ENCODE peak calls at places on chromosomes 16 and 17, in seven cellular contexts. One of them, this sample, is unnamed.

GRCh38 chr17:66817750-66818149 is 17.2 kb upstream of the CACNG5 start:
- DNase-seq in effector CD4-positive, alpha-beta T cell: no peak
- DNase-seq in left kidney: no peak
- DNase-seq in type B pancreatic cell: no peak
- DNase-seq in neural crest cell: no peak
- DNase-seq in AG04450: no peak
- DNase-seq in GM12892: no peak
- DNase-seq in this sample: no peak

GRCh38 chr17:7431231-7431630 is 2.6 kb downstream of the SPEM3 start:
- DNase-seq in neural crest cell: no peak
- DNase-seq in type B pancreatic cell: no peak
- DNase-seq in left kidney: no peak
- DNase-seq in AG04450: no peak
- DNase-seq in GM12892: no peak
- DNase-seq in effector CD4-positive, alpha-beta T cell: no peak
- DNase-seq in this sample: no peak

GRCh38 chr17:28326114-28326513 is 7.1 kb downstream of the TMEM97 start:
- DNase-seq in AG04450: no peak
- DNase-seq in effector CD4-positive, alpha-beta T cell: no peak
- DNase-seq in neural crest cell: no peak
- DNase-seq in type B pancreatic cell: peak
- DNase-seq in GM12892: no peak
- DNase-seq in left kidney: no peak
- DNase-seq in this sample: no peak

GRCh38 chr16:86961133-86961720 is 356.0 kb downstream of the C16orf95 start:
- DNase-seq in AG04450: peak
- DNase-seq in effector CD4-positive, alpha-beta T cell: no peak
- DNase-seq in GM12892: no peak
- DNase-seq in neural crest cell: no peak
- DNase-seq in left kidney: peak
- DNase-seq in type B pancreatic cell: no peak
- DNase-seq in this sample: no peak

GRCh38 chr17:21283482-21284318 is 811 bp upstream of the MAP2K3 start:
- DNase-seq in AG04450: no peak
- DNase-seq in left kidney: no peak
- DNase-seq in type B pancreatic cell: no peak
- DNase-seq in effector CD4-positive, alpha-beta T cell: no peak
- DNase-seq in GM12892: no peak
- DNase-seq in neural crest cell: no peak
- DNase-seq in this sample: no peak

GRCh38 chr17:15263206-15263579 is 1.9 kb downstream of the PMP22 start:
- DNase-seq in AG04450: peak
- DNase-seq in left kidney: peak
- DNase-seq in neural crest cell: no peak
- DNase-seq in type B pancreatic cell: no peak
- DNase-seq in effector CD4-positive, alpha-beta T cell: no peak
- DNase-seq in GM12892: no peak
- DNase-seq in this sample: no peak

GRCh38 chr17:9702916-9703780 is 57.8 kb downstream of the USP43 start:
- DNase-seq in AG04450: no peak
- DNase-seq in type B pancreatic cell: no peak
- DNase-seq in GM12892: no peak
- DNase-seq in left kidney: peak
- DNase-seq in effector CD4-positive, alpha-beta T cell: no peak
- DNase-seq in neural crest cell: no peak
- DNase-seq in this sample: no peak

GRCh38 chr17:68346448-68346847 is 55.2 kb downstream of the ARSG start:
- DNase-seq in neural crest cell: no peak
- DNase-seq in GM12892: peak
- DNase-seq in left kidney: no peak
- DNase-seq in type B pancreatic cell: no peak
- DNase-seq in AG04450: no peak
- DNase-seq in effector CD4-positive, alpha-beta T cell: peak
- DNase-seq in this sample: peak

GRCh38 chr17:75240394-75241142 is 20.8 kb downstream of the GGA3 start:
- DNase-seq in AG04450: no peak
- DNase-seq in effector CD4-positive, alpha-beta T cell: no peak
- DNase-seq in GM12892: no peak
- DNase-seq in type B pancreatic cell: no peak
- DNase-seq in left kidney: peak
- DNase-seq in neural crest cell: peak
- DNase-seq in this sample: peak

GRCh38 chr16:64132686-64133085 is 989.2 kb downstream of the CDH11 start:
- DNase-seq in AG04450: no peak
- DNase-seq in effector CD4-positive, alpha-beta T cell: no peak
- DNase-seq in type B pancreatic cell: no peak
- DNase-seq in GM12892: no peak
- DNase-seq in neural crest cell: no peak
- DNase-seq in left kidney: no peak
- DNase-seq in this sample: peak

GRCh38 chr17:78535285-78536197 is 41.7 kb downstream of the DNAH17 start:
- DNase-seq in type B pancreatic cell: no peak
- DNase-seq in neural crest cell: no peak
- DNase-seq in effector CD4-positive, alpha-beta T cell: no peak
- DNase-seq in GM12892: no peak
- DNase-seq in left kidney: no peak
- DNase-seq in AG04450: no peak
- DNase-seq in this sample: no peak

GRCh38 chr17:76539631-76540271 is at the start of gene PRCD:
- DNase-seq in type B pancreatic cell: no peak
- DNase-seq in GM12892: peak
- DNase-seq in AG04450: no peak
- DNase-seq in effector CD4-positive, alpha-beta T cell: no peak
- DNase-seq in left kidney: no peak
- DNase-seq in neural crest cell: no peak
- DNase-seq in this sample: peak

GRCh38 chr16:56932588-56933265 is 785 bp downstream of the HERPUD1 start:
- DNase-seq in effector CD4-positive, alpha-beta T cell: peak
- DNase-seq in neural crest cell: peak
- DNase-seq in type B pancreatic cell: peak
- DNase-seq in left kidney: peak
- DNase-seq in AG04450: no peak
- DNase-seq in GM12892: no peak
- DNase-seq in this sample: peak

GRCh38 chr16:3879258-3879886 is 1.1 kb downstream of the CREBBP start:
- DNase-seq in left kidney: peak
- DNase-seq in GM12892: no peak
- DNase-seq in type B pancreatic cell: no peak
- DNase-seq in neural crest cell: no peak
- DNase-seq in effector CD4-positive, alpha-beta T cell: no peak
- DNase-seq in AG04450: no peak
- DNase-seq in this sample: peak

GRCh38 chr17:42566873-42567573 is at the start of gene MLX:
- DNase-seq in GM12892: peak
- DNase-seq in effector CD4-positive, alpha-beta T cell: peak
- DNase-seq in AG04450: peak
- DNase-seq in left kidney: peak
- DNase-seq in neural crest cell: peak
- DNase-seq in type B pancreatic cell: peak
- DNase-seq in this sample: peak

GRCh38 chr16:85349413-85350145 is 237.3 kb upstream of the CIBAR2 start:
- DNase-seq in AG04450: no peak
- DNase-seq in type B pancreatic cell: peak
- DNase-seq in effector CD4-positive, alpha-beta T cell: no peak
- DNase-seq in neural crest cell: no peak
- DNase-seq in GM12892: no peak
- DNase-seq in left kidney: peak
- DNase-seq in this sample: no peak

GRCh38 chr16:9316615-9317014 is 225.2 kb downstream of the HAPSTR1 start:
- DNase-seq in AG04450: no peak
- DNase-seq in neural crest cell: no peak
- DNase-seq in type B pancreatic cell: no peak
- DNase-seq in GM12892: no peak
- DNase-seq in effector CD4-positive, alpha-beta T cell: no peak
- DNase-seq in left kidney: peak
- DNase-seq in this sample: no peak

GRCh38 chr16:88393571-88393970 is 10.8 kb downstream of the ZNF469 start:
- DNase-seq in left kidney: no peak
- DNase-seq in type B pancreatic cell: no peak
- DNase-seq in effector CD4-positive, alpha-beta T cell: no peak
- DNase-seq in GM12892: no peak
- DNase-seq in AG04450: no peak
- DNase-seq in neural crest cell: no peak
- DNase-seq in this sample: no peak

GRCh38 chr17:82216301-82217119 is 3.9 kb upstream of the CCDC57 start:
- DNase-seq in type B pancreatic cell: no peak
- DNase-seq in effector CD4-positive, alpha-beta T cell: no peak
- DNase-seq in left kidney: no peak
- DNase-seq in AG04450: no peak
- DNase-seq in neural crest cell: no peak
- DNase-seq in GM12892: peak
- DNase-seq in this sample: no peak

GRCh38 chr17:28118362-28118761 is 75.9 kb downstream of the NLK start:
- DNase-seq in neural crest cell: no peak
- DNase-seq in GM12892: no peak
- DNase-seq in effector CD4-positive, alpha-beta T cell: no peak
- DNase-seq in AG04450: no peak
- DNase-seq in left kidney: no peak
- DNase-seq in type B pancreatic cell: no peak
- DNase-seq in this sample: no peak

GRCh38 chr17:64641499-64641898 is 20.6 kb downstream of the SMURF2 start:
- DNase-seq in effector CD4-positive, alpha-beta T cell: no peak
- DNase-seq in type B pancreatic cell: no peak
- DNase-seq in GM12892: no peak
- DNase-seq in left kidney: peak
- DNase-seq in neural crest cell: no peak
- DNase-seq in AG04450: peak
- DNase-seq in this sample: no peak

GRCh38 chr17:68544111-68544510 is 31.9 kb downstream of the PRKAR1A start:
- DNase-seq in AG04450: no peak
- DNase-seq in left kidney: no peak
- DNase-seq in type B pancreatic cell: no peak
- DNase-seq in neural crest cell: no peak
- DNase-seq in effector CD4-positive, alpha-beta T cell: no peak
- DNase-seq in GM12892: no peak
- DNase-seq in this sample: no peak

GRCh38 chr17:43982171-43982570 is 22.3 kb upstream of the NAGS start:
- DNase-seq in GM12892: no peak
- DNase-seq in left kidney: no peak
- DNase-seq in type B pancreatic cell: no peak
- DNase-seq in effector CD4-positive, alpha-beta T cell: no peak
- DNase-seq in AG04450: no peak
- DNase-seq in neural crest cell: no peak
- DNase-seq in this sample: no peak

GRCh38 chr17:8189041-8189710 is 804 bp downstream of the BORCS6 start:
- DNase-seq in left kidney: no peak
- DNase-seq in neural crest cell: no peak
- DNase-seq in AG04450: no peak
- DNase-seq in type B pancreatic cell: no peak
- DNase-seq in GM12892: no peak
- DNase-seq in effector CD4-positive, alpha-beta T cell: no peak
- DNase-seq in this sample: no peak

This sample was measured in OCI-LY7.